ENCODE peak calls at places on chromosomes 7 and 10, in ten cellular contexts. I, H, Q, Y, G, Z, A, L, J and N are unnamed samples.

GRCh38 chr7:82678716-82679115 is 235.1 kb upstream of the CACNA2D1 start:
- DNase-seq in I (no peak), H (no peak), Q (no peak), Y (no peak), G (no peak), Z (no peak), A (no peak), L (no peak), J (no peak), N (no peak)

GRCh38 chr10:119693262-119693957 is 32.4 kb upstream of the INPP5F start:
- DNase-seq in I (peak), H (no peak), Q (no peak), Y (peak), G (peak), Z (no peak), A (no peak), L (no peak), J (no peak), N (no peak)

GRCh38 chr10:133123050-133123745 is 35.5 kb downstream of the ADGRA1 start:
- DNase-seq in I (no peak), H (no peak), Q (no peak), Y (no peak), G (no peak), Z (no peak), A (peak), L (peak), J (no peak), N (no peak)

GRCh38 chr7:75698358-75698757 is 40.4 kb downstream of the HIP1 start:
- DNase-seq in I (no peak), H (no peak), Q (no peak), Y (no peak), G (no peak), Z (no peak), A (no peak), L (no peak), J (no peak), N (no peak)

GRCh38 chr10:11209810-11210141 is 192.1 kb downstream of the CELF2 start:
- DNase-seq in I (no peak), H (no peak), Q (no peak), Y (no peak), G (no peak), Z (no peak), A (no peak), L (no peak), J (no peak), N (no peak)

GRCh38 chr7:43112941-43113621 is 634 bp downstream of the HECW1 start:
- DNase-seq in I (peak), H (no peak), Q (no peak), Y (peak), G (no peak), Z (peak), A (peak), L (peak), J (no peak), N (no peak)

GRCh38 chr10:77637474-77637985 is at the start of gene KCNMA1:
- DNase-seq in I (no peak), H (peak), Q (no peak), Y (peak), G (no peak), Z (peak), A (peak), L (peak), J (peak), N (peak)

GRCh38 chr10:43253461-43254198 is 13.2 kb downstream of the RASGEF1A start:
- DNase-seq in I (no peak), H (no peak), Q (no peak), Y (no peak), G (peak), Z (no peak), A (no peak), L (peak), J (no peak), N (no peak)

GRCh38 chr10:72337039-72337629 is 17.6 kb downstream of the DNAJB12 start:
- DNase-seq in I (peak), H (no peak), Q (peak), Y (peak), G (peak), Z (peak), A (peak), L (peak), J (peak), N (peak)

GRCh38 chr7:148535227-148535626 is 55.3 kb upstream of the C7orf33 start:
- DNase-seq in I (no peak), H (no peak), Q (no peak), Y (peak), G (no peak), Z (no peak), A (peak), L (no peak), J (no peak), N (no peak)

GRCh38 chr7:80729586-80730320 is 91.3 kb downstream of the CD36 start:
- DNase-seq in I (no peak), H (no peak), Q (no peak), Y (no peak), G (no peak), Z (no peak), A (no peak), L (no peak), J (peak), N (no peak)

GRCh38 chr10:118754132-118754555 is 626 bp downstream of the CACUL1 start:
- DNase-seq in I (peak), H (no peak), Q (no peak), Y (peak), G (no peak), Z (peak), A (peak), L (peak), J (peak), N (peak)

GRCh38 chr7:29415215-29415614 is 148.4 kb upstream of the PRR15 start:
- DNase-seq in I (no peak), H (no peak), Q (no peak), Y (no peak), G (no peak), Z (no peak), A (no peak), L (no peak), J (no peak), N (no peak)

GRCh38 chr10:7337431-7338171 is 73.2 kb downstream of the SFMBT2 start:
- DNase-seq in I (no peak), H (no peak), Q (no peak), Y (no peak), G (no peak), Z (no peak), A (peak), L (no peak), J (no peak), N (no peak)

GRCh38 chr7:158308001-158308400 is 279.6 kb downstream of the PTPRN2 start:
- DNase-seq in I (no peak), H (no peak), Q (no peak), Y (no peak), G (no peak), Z (no peak), A (no peak), L (no peak), J (no peak), N (no peak)

GRCh38 chr7:150979706-150980390 is 1.7 kb upstream of the KCNH2 start:
- DNase-seq in I (no peak), H (no peak), Q (no peak), Y (no peak), G (no peak), Z (no peak), A (no peak), L (no peak), J (no peak), N (no peak)

GRCh38 chr7:131231381-131232220 is 96.1 kb upstream of the MKLN1 start:
- DNase-seq in I (peak), H (no peak), Q (no peak), Y (no peak), G (no peak), Z (no peak), A (peak), L (no peak), J (peak), N (peak)

GRCh38 chr7:92042056-92042737 is 92.1 kb downstream of the CYP51A1 start:
- DNase-seq in I (no peak), H (no peak), Q (no peak), Y (no peak), G (no peak), Z (no peak), A (no peak), L (no peak), J (no peak), N (no peak)

GRCh38 chr10:74134240-74134820 is 16.3 kb downstream of the AP3M1 start:
- DNase-seq in I (no peak), H (no peak), Q (no peak), Y (no peak), G (no peak), Z (no peak), A (no peak), L (no peak), J (no peak), N (no peak)